ENCODE peak calls at places on chromosomes 5 and 9, in four cellular contexts. C, O, K and I are unnamed samples.

GRCh38 chr9:132152231-132152630 is 9.6 kb upstream of the NTNG2 start:
- ATAC-seq in O (no peak), C (no peak), K (no peak), I (no peak)

GRCh38 chr5:180438785-180439780 is 55.1 kb upstream of the CNOT6 start:
- ATAC-seq in C (peak), K (no peak), O (no peak), I (no peak)

GRCh38 chr9:71680189-71680983 is 87.9 kb downstream of the CEMIP2 start:
- ATAC-seq in C (peak), K (no peak), O (no peak), I (no peak)

GRCh38 chr5:33180900-33181299 is 259.9 kb upstream of the TARS1 start:
- ATAC-seq in K (no peak), O (no peak), C (no peak), I (no peak)

GRCh38 chr5:79613571-79613970 is 1.3 kb downstream of the TENT2 start:
- ATAC-seq in O (no peak), C (no peak), K (no peak), I (no peak)

GRCh38 chr5:144198386-144198785 is 27.7 kb downstream of the KCTD16 start:
- ATAC-seq in C (no peak), O (no peak), K (no peak), I (no peak)

GRCh38 chr9:78212868-78213267 is 23.0 kb upstream of the CEP78 start:
- ATAC-seq in K (no peak), C (no peak), O (no peak), I (no peak)

GRCh38 chr5:154477382-154478223 is 424 bp downstream of the HAND1 start:
- ATAC-seq in C (peak), K (peak), O (peak), I (peak)

GRCh38 chr5:6496207-6496584 is 47.5 kb downstream of the UBE2QL1 start:
- ATAC-seq in C (no peak), K (no peak), O (no peak), I (no peak)

GRCh38 chr9:34046784-34047379 is 1.8 kb downstream of the UBAP2 start:
- ATAC-seq in K (no peak), O (no peak), C (no peak), I (no peak)

GRCh38 chr9:93954436-93955355 is at the start of gene BARX1:
- ATAC-seq in O (no peak), K (no peak), C (no peak), I (peak)

GRCh38 chr5:6202615-6203365 is 175.6 kb downstream of the MED10 start:
- ATAC-seq in C (peak), O (no peak), K (no peak), I (no peak)

GRCh38 chr5:146644811-146645210 is 128.8 kb upstream of the GPR151 start:
- ATAC-seq in O (no peak), K (no peak), C (no peak), I (no peak)

GRCh38 chr5:174720612-174721521 is 3.5 kb upstream of the MSX2 start:
- ATAC-seq in C (peak), K (peak), O (no peak), I (no peak)

GRCh38 chr5:126971455-126972019 is 58.8 kb downstream of the MARCHF3 start:
- ATAC-seq in C (no peak), O (no peak), K (no peak), I (no peak)

GRCh38 chr5:127723571-127723970 is 20.4 kb downstream of the CCDC192 start:
- ATAC-seq in C (no peak), O (peak), K (no peak), I (peak)

GRCh38 chr9:94086468-94086867 is 2.2 kb downstream of the PTPDC1 start:
- ATAC-seq in O (no peak), K (peak), C (no peak), I (peak)

GRCh38 chr5:71621268-71621667 is 34.1 kb downstream of the MCCC2 start:
- ATAC-seq in O (no peak), C (no peak), K (no peak), I (no peak)

GRCh38 chr5:143758750-143759149 is 53.2 kb upstream of the HMHB1 start:
- ATAC-seq in C (no peak), O (peak), K (no peak), I (peak)

GRCh38 chr9:96619491-96620154 is at the start of gene CDC14B:
- ATAC-seq in C (peak), O (peak), K (peak), I (peak)

GRCh38 chr9:7549261-7549660 is 250.3 kb downstream of the DMAC1 start:
- ATAC-seq in O (no peak), C (no peak), K (no peak), I (no peak)

GRCh38 chr5:157548513-157549282 is 26.9 kb downstream of the ADAM19 start:
- ATAC-seq in O (peak), K (no peak), C (no peak), I (peak)

GRCh38 chr9:106106396-106106795 is 412.1 kb downstream of the TMEM38B start:
- ATAC-seq in O (no peak), K (no peak), C (no peak), I (no peak)

GRCh38 chr5:35988529-35988928 is 2.7 kb downstream of the UGT3A1 start:
- ATAC-seq in K (no peak), C (no peak), O (no peak), I (no peak)

DNA sequence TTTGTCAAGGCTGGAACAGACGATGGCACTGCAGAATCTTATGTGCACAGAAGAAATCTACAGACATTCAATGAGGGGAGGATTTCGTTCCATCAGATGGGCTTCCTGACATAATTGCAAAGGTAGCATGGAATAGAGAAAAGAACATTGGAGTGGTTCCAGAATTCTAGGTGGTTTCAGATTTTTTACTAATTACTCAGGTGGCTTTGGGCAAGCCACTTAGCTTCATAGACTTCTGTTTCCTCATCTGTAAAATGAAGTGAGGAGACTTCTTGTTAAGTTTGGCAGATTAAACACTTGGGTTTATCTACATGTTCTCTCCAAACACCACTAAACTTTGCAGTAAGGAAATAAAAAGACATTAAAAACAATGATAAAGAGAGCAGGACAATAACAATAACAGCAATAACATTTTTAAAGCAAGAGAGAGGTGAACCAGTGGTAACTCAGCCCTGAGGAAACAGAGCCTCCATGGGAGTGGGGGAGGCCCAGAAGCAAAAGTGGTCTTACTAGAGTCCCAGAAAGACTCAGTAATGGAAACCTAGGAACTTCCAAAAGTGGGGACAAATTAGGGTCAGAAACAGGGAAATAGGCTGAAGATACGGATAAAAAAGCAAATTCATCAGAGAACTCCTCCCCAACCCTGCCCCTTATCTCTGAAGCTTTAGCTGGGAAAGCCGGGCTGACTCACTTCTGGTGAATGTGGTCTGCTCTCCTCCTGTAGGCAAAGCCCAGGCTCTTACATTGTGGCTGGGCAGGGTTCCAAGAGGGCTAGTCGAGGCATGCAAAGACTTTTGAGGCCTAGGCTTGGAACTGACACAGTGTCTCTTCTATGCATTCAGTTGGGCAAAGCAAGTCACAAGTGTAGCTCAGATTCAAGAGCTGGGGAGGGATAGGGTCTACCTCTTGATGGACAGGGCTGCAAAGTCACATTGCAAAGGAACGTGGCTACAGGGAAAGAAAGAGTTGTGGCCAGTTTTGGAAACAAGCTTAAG is 11.8 kb upstream of the ACTBL2 start:
- ATAC-seq in O (peak), K (peak), C (no peak), I (no peak)
- TF ChIP-seq POLR2AphosphoS5 in O (no peak), K (peak), C (no peak), I (no peak)

GRCh38 chr5:13251623-13252367 is 692.7 kb downstream of the DNAH5 start:
- ATAC-seq in C (no peak), K (no peak), O (peak), I (peak)

GRCh38 chr5:13250450-13251291 is 693.8 kb downstream of the DNAH5 start:
- ATAC-seq in K (no peak), O (no peak), C (no peak), I (no peak)

GRCh38 chr5:13245982-13246601 is 698.4 kb downstream of the DNAH5 start:
- ATAC-seq in C (no peak), O (no peak), K (no peak), I (no peak)

GRCh38 chr5:13249854-13250253 is 694.6 kb downstream of the DNAH5 start:
- ATAC-seq in O (no peak), C (no peak), K (no peak), I (no peak)

DNA sequence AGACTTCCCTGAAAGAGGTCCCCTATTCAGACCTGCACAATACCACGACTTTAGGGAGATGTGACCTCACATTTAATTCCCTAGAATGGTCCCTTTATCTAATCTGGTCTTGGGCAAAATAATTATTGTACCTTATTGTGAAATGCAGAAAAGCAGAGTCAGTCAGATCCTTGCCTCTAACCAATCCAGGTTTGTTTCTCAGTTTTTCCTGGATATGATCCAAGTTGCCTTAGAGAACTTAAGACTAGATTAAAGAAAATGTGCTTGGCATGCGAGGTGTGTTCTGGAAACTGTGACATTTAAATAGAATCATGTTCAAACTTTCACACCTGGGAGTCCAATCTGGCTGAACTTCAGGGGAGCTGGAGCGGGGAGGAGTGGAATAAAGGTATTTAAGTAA is 696.3 kb downstream of the DNAH5 start:
- ATAC-seq in O (no peak), C (no peak), K (no peak), I (no peak)
- H3K27ac ChIP-seq in O (no peak), C (no peak), K (no peak), I (no peak)

DNA sequence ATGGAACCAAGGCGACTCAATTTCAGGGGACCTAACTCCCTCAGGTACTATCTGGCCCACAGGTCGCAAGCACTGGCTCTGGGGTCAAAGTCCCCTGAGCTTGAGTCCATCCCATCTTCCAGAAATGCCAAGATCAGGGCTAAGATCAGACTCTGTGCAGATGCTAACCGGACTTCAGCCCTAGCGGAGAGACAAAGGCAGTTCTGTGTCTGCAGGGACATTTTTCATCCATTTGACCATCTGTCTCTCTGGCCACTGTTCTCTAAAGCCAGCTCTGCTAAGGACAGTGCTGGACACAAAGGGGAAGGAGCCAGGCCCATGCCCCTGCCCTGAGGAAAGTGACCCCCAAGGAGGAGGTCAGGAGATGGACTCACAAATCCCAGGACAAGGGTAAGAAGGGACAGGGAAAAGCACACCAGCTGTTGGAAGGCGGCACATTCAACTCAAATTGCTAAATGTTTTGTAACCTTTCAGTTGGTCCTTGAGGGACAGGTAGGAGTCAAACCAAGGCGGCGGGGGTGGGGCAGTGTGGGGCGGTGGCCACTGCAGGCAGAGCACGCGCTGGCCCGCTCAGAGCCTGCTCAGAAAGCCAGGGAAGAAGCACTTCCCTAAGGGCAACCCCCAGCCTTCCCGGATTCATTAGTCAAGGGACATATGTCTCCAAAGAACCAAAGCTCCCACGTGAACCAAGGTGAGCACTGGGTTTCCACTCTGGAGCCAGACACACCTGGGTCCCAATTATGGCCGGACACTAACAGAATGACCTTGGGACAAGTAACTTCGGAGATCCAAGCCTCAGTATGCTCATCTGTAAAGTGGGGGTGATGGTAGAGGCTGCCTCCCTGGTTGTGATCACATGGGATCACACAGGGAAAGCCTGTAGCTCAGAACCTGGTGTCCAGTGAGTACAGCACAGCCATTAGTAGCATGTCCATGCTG is 42.8 kb downstream of the STK10 start:
- ATAC-seq in C (peak), O (no peak), K (no peak), I (no peak)
- TF ChIP-seq CTCF in C (no peak), O (no peak), K (no peak), I (no peak)

GRCh38 chr9:135499326-135500070 is 984 bp upstream of the MRPS2 start:
- ATAC-seq in C (peak), K (peak), O (peak), I (peak)
- TF ChIP-seq POLR2AphosphoS5 in C (no peak), K (no peak), O (peak), I (peak)

GRCh38 chr5:2892601-2893000 is 141.1 kb upstream of the IRX2 start:
- ATAC-seq in K (no peak), C (no peak), O (no peak), I (no peak)

GRCh38 chr5:2889946-2890475 is 138.5 kb upstream of the IRX2 start:
- ATAC-seq in C (no peak), K (no peak), O (no peak), I (no peak)

GRCh38 chr5:2894347-2895135 is 143.1 kb upstream of the IRX2 start:
- ATAC-seq in K (no peak), C (no peak), O (no peak), I (no peak)

GRCh38 chr5:2888520-2889060 is 137.1 kb upstream of the IRX2 start:
- ATAC-seq in C (no peak), O (no peak), K (no peak), I (no peak)

DNA sequence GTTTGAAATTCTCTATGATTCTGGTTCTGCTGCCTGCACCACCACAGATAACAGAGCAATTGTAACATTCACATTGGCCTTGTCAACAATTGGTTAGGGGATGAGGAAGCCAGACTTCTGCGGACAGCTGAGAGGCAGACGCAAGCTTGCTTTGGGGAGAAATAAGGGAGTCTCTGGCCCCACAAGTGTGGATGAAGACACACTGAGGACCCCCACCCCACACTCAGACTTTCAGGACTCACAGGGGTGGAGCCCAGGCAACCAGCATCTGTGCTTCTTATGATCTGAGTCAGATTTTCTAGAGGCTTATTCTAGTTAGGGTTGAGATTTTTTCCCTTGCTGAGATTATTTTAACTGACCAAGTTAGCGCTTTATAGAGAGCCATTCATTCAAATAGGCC is 140.3 kb upstream of the IRX2 start:
- ATAC-seq in C (no peak), O (no peak), K (no peak), I (no peak)
- H3K27ac ChIP-seq in C (no peak), O (no peak), K (no peak), I (no peak)